ENCODE peak calls at places on chromosomes 16 and 17, in ten cellular contexts. Y, Q, Z, C, V, F, A, S, I and D are unnamed samples.

GRCh38 chr17:17506181-17506741 is 10.1 kb upstream of the RASD1 start:
- DNase-seq in Y (no peak), Q (no peak), Z (no peak), C (no peak), V (no peak), F (no peak), A (no peak), S (peak), I (no peak), D (no peak)

GRCh38 chr17:29958947-29959657 is 17.7 kb downstream of the EFCAB5 start:
- DNase-seq in Y (peak), Q (no peak), Z (no peak), C (no peak), V (no peak), F (peak), A (peak), S (no peak), I (no peak), D (no peak)

GRCh38 chr17:58755577-58756245 is at the start of gene PPM1E:
- DNase-seq in Y (peak), Q (peak), Z (peak), C (peak), V (peak), F (peak), A (peak), S (peak), I (no peak), D (peak)

GRCh38 chr16:23608194-23608593 is 12.1 kb upstream of the NDUFAB1 start:
- DNase-seq in Y (no peak), Q (no peak), Z (no peak), C (peak), V (no peak), F (peak), A (peak), S (no peak), I (no peak), D (peak)

GRCh38 chr17:50062323-50063243 is 6.7 kb downstream of the ITGA3 start:
- DNase-seq in Y (peak), Q (no peak), Z (no peak), C (peak), V (peak), F (peak), A (peak), S (peak), I (peak), D (peak)

GRCh38 chr17:60077672-60078519 is 825 bp downstream of the HEATR6 start:
- DNase-seq in Y (peak), Q (peak), Z (no peak), C (no peak), V (no peak), F (peak), A (peak), S (no peak), I (no peak), D (peak)

GRCh38 chr16:50981951-50982350 is 169.1 kb downstream of the SALL1 start:
- DNase-seq in Y (no peak), Q (no peak), Z (no peak), C (no peak), V (no peak), F (no peak), A (no peak), S (no peak), I (no peak), D (no peak)

GRCh38 chr17:30922235-30922993 is 669 bp downstream of the ADAP2 start:
- DNase-seq in Y (no peak), Q (peak), Z (no peak), C (no peak), V (no peak), F (no peak), A (no peak), S (peak), I (no peak), D (no peak)

GRCh38 chr17:13490906-13491502 is 110.7 kb downstream of the HS3ST3A1 start:
- DNase-seq in Y (peak), Q (no peak), Z (no peak), C (peak), V (no peak), F (peak), A (no peak), S (no peak), I (no peak), D (no peak)

DNA sequence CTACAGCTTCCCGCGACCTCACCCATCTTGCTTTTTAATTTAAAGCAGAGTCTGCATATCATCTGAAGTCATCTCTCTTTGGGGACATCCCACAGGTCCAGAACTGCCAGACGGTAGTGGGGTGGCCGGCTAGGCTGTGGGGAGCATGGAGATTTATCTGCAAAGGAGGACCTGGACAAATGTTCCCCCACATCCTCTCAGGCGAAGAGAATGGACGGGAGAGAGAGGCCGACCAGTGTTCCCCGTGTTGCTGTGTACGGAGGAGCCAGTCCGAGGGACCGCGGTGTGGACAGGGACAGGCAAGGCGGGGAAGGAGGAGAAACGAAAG is 663 bp upstream of the MT1M start:
- DNase-seq in Y (no peak), Q (no peak), Z (no peak), C (no peak), V (no peak), F (no peak), A (no peak), S (no peak), I (no peak), D (no peak)
- H3K4me3 ChIP-seq in Y (peak), Q (peak), Z (peak), C (peak), V (peak), F (peak), A (peak), S (no peak), I (peak), D (peak)

GRCh38 chr17:79045830-79046500 is 22.0 kb downstream of the C1QTNF1 start:
- DNase-seq in Y (peak), Q (peak), Z (peak), C (peak), V (peak), F (peak), A (peak), S (no peak), I (no peak), D (peak)
- TF ChIP-seq CTCF in Y (peak), Q (peak), Z (peak), C (peak), V (peak), F (peak), A (peak), S (peak), I (peak), D (peak)

GRCh38 chr17:81404557-81405165 is 9.4 kb downstream of the BAHCC1 start:
- DNase-seq in Y (no peak), Q (no peak), Z (no peak), C (no peak), V (no peak), F (no peak), A (no peak), S (no peak), I (no peak), D (no peak)

GRCh38 chr17:81405382-81406005 is 10.2 kb downstream of the BAHCC1 start:
- DNase-seq in Y (peak), Q (peak), Z (no peak), C (no peak), V (peak), F (no peak), A (peak), S (no peak), I (no peak), D (peak)

GRCh38 chr17:81403040-81403467 is 7.8 kb downstream of the BAHCC1 start:
- DNase-seq in Y (no peak), Q (no peak), Z (no peak), C (no peak), V (no peak), F (no peak), A (no peak), S (no peak), I (no peak), D (no peak)

GRCh38 chr17:81402530-81402941 is 7.3 kb downstream of the BAHCC1 start:
- DNase-seq in Y (no peak), Q (no peak), Z (no peak), C (no peak), V (no peak), F (no peak), A (no peak), S (no peak), I (no peak), D (no peak)

GRCh38 chr17:81403671-81404534 is 8.6 kb downstream of the BAHCC1 start:
- DNase-seq in Y (peak), Q (no peak), Z (no peak), C (no peak), V (peak), F (no peak), A (no peak), S (no peak), I (no peak), D (no peak)
- H3K4me3 ChIP-seq in Y (peak), Q (no peak), Z (peak), C (peak), V (peak), F (no peak), A (no peak), S (no peak), I (no peak), D (no peak)

GRCh38 chr17:39939588-39940419 is 12.3 kb downstream of the LRRC3C start:
- DNase-seq in Y (peak), Q (peak), Z (no peak), C (peak), V (peak), F (peak), A (peak), S (no peak), I (no peak), D (peak)
- TF ChIP-seq CTCF in Y (peak), Q (peak), Z (peak), C (peak), V (peak), F (peak), A (peak), S (no peak), I (peak), D (peak)

GRCh38 chr16:83810906-83811305 is 3.1 kb downstream of the HSBP1 start:
- DNase-seq in Y (peak), Q (no peak), Z (no peak), C (peak), V (no peak), F (no peak), A (no peak), S (no peak), I (no peak), D (no peak)
- H3K4me3 ChIP-seq in Y (no peak), Q (no peak), Z (no peak), C (no peak), V (no peak), F (no peak), A (no peak), S (no peak), I (no peak), D (no peak)

GRCh38 chr17:27402943-27403342 is 53.3 kb upstream of the KSR1 start:
- DNase-seq in Y (no peak), Q (no peak), Z (no peak), C (no peak), V (no peak), F (no peak), A (no peak), S (no peak), I (no peak), D (no peak)

GRCh38 chr17:27413295-27413694 is 43.0 kb upstream of the KSR1 start:
- DNase-seq in Y (no peak), Q (no peak), Z (no peak), C (no peak), V (no peak), F (no peak), A (no peak), S (no peak), I (no peak), D (no peak)

GRCh38 chr17:27408891-27409290 is 47.4 kb upstream of the KSR1 start:
- DNase-seq in Y (peak), Q (no peak), Z (no peak), C (peak), V (no peak), F (peak), A (peak), S (no peak), I (no peak), D (peak)

GRCh38 chr17:27403480-27404005 is 52.7 kb upstream of the KSR1 start:
- DNase-seq in Y (no peak), Q (no peak), Z (no peak), C (no peak), V (no peak), F (no peak), A (no peak), S (no peak), I (no peak), D (no peak)

GRCh38 chr17:27407916-27408846 is 48.1 kb upstream of the KSR1 start:
- DNase-seq in Y (peak), Q (peak), Z (no peak), C (peak), V (no peak), F (peak), A (peak), S (no peak), I (peak), D (peak)
- TF ChIP-seq CTCF in Y (no peak), Q (no peak), Z (no peak), C (peak), V (no peak), F (no peak), A (no peak), S (no peak), I (no peak), D (no peak)

GRCh38 chr17:35569405-35569804 is 8.8 kb upstream of the SLFN14 start:
- DNase-seq in Y (no peak), Q (no peak), Z (no peak), C (no peak), V (no peak), F (no peak), A (no peak), S (no peak), I (no peak), D (no peak)
- H3K4me3 ChIP-seq in Y (no peak), Q (no peak), Z (no peak), C (no peak), V (no peak), F (no peak), A (no peak), S (no peak), I (no peak), D (no peak)

GRCh38 chr16:56401482-56401881 is 23.9 kb downstream of the AMFR start:
- DNase-seq in Y (no peak), Q (no peak), Z (no peak), C (no peak), V (no peak), F (no peak), A (no peak), S (no peak), I (no peak), D (no peak)
- TF ChIP-seq CTCF in Y (peak), Q (no peak), Z (no peak), C (peak), V (no peak), F (peak), A (peak), S (no peak), I (peak), D (peak)

GRCh38 chr16:79598341-79599181 is 2.0 kb downstream of the MAF start:
- DNase-seq in Y (peak), Q (peak), Z (peak), C (peak), V (peak), F (peak), A (peak), S (peak), I (no peak), D (peak)

GRCh38 chr16:79597277-79597676 is 3.3 kb downstream of the MAF start:
- DNase-seq in Y (no peak), Q (no peak), Z (no peak), C (no peak), V (no peak), F (no peak), A (no peak), S (no peak), I (no peak), D (no peak)

GRCh38 chr16:79595916-79596450 is 4.6 kb downstream of the MAF start:
- DNase-seq in Y (no peak), Q (no peak), Z (no peak), C (no peak), V (no peak), F (no peak), A (no peak), S (no peak), I (no peak), D (no peak)

GRCh38 chr16:79599256-79599836 is 1.2 kb downstream of the MAF start:
- DNase-seq in Y (no peak), Q (peak), Z (no peak), C (no peak), V (peak), F (no peak), A (no peak), S (peak), I (no peak), D (no peak)

DNA sequence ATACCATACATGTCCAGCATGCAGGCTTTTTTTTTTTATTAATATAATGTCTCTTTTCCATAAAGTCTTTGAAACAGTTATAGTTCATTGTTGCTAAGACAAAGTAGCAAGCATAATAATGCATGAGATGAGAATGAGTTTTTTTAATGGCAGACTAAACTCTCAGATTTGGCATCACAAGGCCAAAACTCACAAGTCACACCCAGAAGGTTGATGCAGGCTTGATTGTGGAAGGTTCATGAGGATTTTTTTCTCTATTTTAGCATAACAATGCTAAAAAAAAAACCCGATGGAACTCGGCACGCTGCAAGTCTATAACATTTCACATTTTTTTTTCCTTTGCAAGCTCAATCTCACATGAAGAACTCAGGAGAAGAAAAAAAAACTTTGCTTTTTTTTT is 2.8 kb downstream of the MAF start:
- DNase-seq in Y (no peak), Q (no peak), Z (no peak), C (no peak), V (no peak), F (no peak), A (no peak), S (no peak), I (no peak), D (no peak)
- H3K4me3 ChIP-seq in Y (peak), Q (peak), Z (peak), C (peak), V (peak), F (peak), A (no peak), S (no peak), I (peak), D (no peak)